ENCODE peak calls at places on chromosomes 7 and 10, in ten cellular contexts. Z is astrocyte of the spinal cord, S is cardiac fibroblast, V is IMR-90, E is keratinocyte, M is left lung, F is lower lobe of right lung, R is left ventricle myocardium inferior, C is cardiac muscle cell, N is foreskin fibroblast. T is an unnamed sample.

GRCh38 chr7:137717811-137718271 is 128.9 kb downstream of the DGKI start:
- DNase-seq in E (no peak), M (no peak), V (peak), S (peak), F (no peak), N (no peak), R (no peak), Z (peak), C (no peak), T (no peak)

GRCh38 chr10:78567680-78568453 is 500.9 kb upstream of the ZMIZ1 start:
- DNase-seq in Z (no peak), S (no peak), E (no peak), C (no peak), F (peak), V (no peak), R (no peak), N (no peak), M (no peak), T (no peak)

GRCh38 chr7:108448777-108449576 is 7.3 kb downstream of the NRCAM start:
- DNase-seq in V (no peak), S (no peak), R (no peak), E (no peak), M (no peak), N (no peak), C (no peak), Z (no peak), F (no peak), T (no peak)

GRCh38 chr10:118723467-118723866 is 31.3 kb downstream of the CACUL1 start:
- DNase-seq in Z (peak), M (no peak), C (no peak), R (no peak), S (peak), F (no peak), N (peak), V (peak), E (no peak), T (no peak)

GRCh38 chr7:73521636-73522080 is 435 bp downstream of the BAZ1B start:
- DNase-seq in E (no peak), S (no peak), F (no peak), M (no peak), C (peak), N (no peak), R (peak), Z (peak), V (peak), T (no peak)

GRCh38 chr10:106044511-106044910 is 1120.0 kb downstream of the SORCS1 start:
- DNase-seq in R (no peak), V (no peak), E (no peak), S (no peak), M (no peak), N (no peak), F (no peak), Z (no peak), C (no peak), T (no peak)

GRCh38 chr7:43071604-43072003 is 40.8 kb upstream of the HECW1 start:
- DNase-seq in C (peak), M (no peak), V (peak), R (no peak), Z (no peak), S (peak), F (no peak), N (no peak), E (no peak), T (peak)

GRCh38 chr10:30029164-30029889 is 30.1 kb downstream of the JCAD start:
- DNase-seq in C (no peak), Z (no peak), E (no peak), S (no peak), V (no peak), N (no peak), F (no peak), R (no peak), M (no peak), T (no peak)

GRCh38 chr10:3886666-3887251 is 101.8 kb upstream of the KLF6 start:
- DNase-seq in N (peak), M (no peak), S (peak), F (no peak), C (no peak), E (no peak), Z (peak), V (peak), R (no peak), T (peak)

GRCh38 chr7:106009511-106010226 is 46.6 kb downstream of the CDHR3 start:
- DNase-seq in R (peak), C (peak), E (peak), N (peak), Z (peak), F (peak), S (peak), M (peak), V (peak), T (peak)

GRCh38 chr7:80070391-80070790 is 64.2 kb upstream of the GNAI1 start:
- DNase-seq in C (no peak), R (no peak), M (no peak), F (no peak), S (peak), Z (no peak), V (peak), E (no peak), N (peak), T (no peak)

GRCh38 chr10:34821587-34822585 is 6.8 kb upstream of the PARD3 start:
- DNase-seq in N (no peak), C (no peak), E (no peak), F (no peak), R (no peak), S (no peak), V (peak), Z (no peak), M (no peak), T (no peak)

GRCh38 chr10:45197816-45198595 is 117.4 kb downstream of the OR13A1 start:
- DNase-seq in R (no peak), M (no peak), V (no peak), E (no peak), S (no peak), N (no peak), Z (no peak), F (no peak), C (no peak), T (no peak)

GRCh38 chr10:114413398-114413797 is 9.1 kb upstream of the AFAP1L2 start:
- DNase-seq in N (no peak), M (peak), E (no peak), C (no peak), S (peak), V (no peak), Z (no peak), F (peak), R (peak), T (no peak)

GRCh38 chr7:104972510-104972909 is 41.5 kb upstream of the KMT2E start:
- DNase-seq in N (peak), R (no peak), S (peak), E (no peak), V (peak), M (no peak), C (no peak), F (no peak), Z (peak), T (no peak)

GRCh38 chr7:81447351-81447952 is 322.4 kb downstream of the HGF start:
- DNase-seq in N (peak), E (peak), Z (peak), V (peak), M (no peak), S (peak), R (no peak), C (peak), F (no peak), T (peak)

GRCh38 chr7:132578826-132579225 is 2.6 kb upstream of the PLXNA4 start:
- DNase-seq in N (no peak), C (no peak), M (no peak), F (no peak), V (no peak), R (no peak), Z (no peak), E (no peak), S (no peak), T (no peak)

GRCh38 chr10:46558411-46559185 is 2.1 kb upstream of the GPRIN2 start:
- DNase-seq in R (no peak), S (no peak), C (no peak), V (no peak), Z (no peak), M (peak), E (no peak), F (peak), N (no peak), T (no peak)

GRCh38 chr10:78952686-78953085 is 116.1 kb upstream of the ZMIZ1 start:
- DNase-seq in S (peak), E (no peak), C (no peak), Z (peak), N (peak), V (no peak), F (no peak), M (peak), R (peak), T (no peak)

GRCh38 chr7:139821349-139822115 is 7.5 kb upstream of the TBXAS1 start:
- DNase-seq in V (no peak), C (no peak), F (no peak), S (no peak), Z (no peak), R (no peak), N (no peak), E (no peak), M (no peak), T (no peak)

GRCh38 chr7:155297517-155298287 is at the start of gene INSIG1:
- DNase-seq in N (peak), E (no peak), F (peak), Z (peak), M (peak), V (peak), C (peak), S (peak), R (peak), T (peak)

GRCh38 chr10:85045046-85045445 is 716.7 kb downstream of the CCSER2 start:
- DNase-seq in M (no peak), S (no peak), Z (no peak), E (no peak), V (no peak), R (no peak), N (no peak), C (peak), F (no peak), T (no peak)

GRCh38 chr7:20228654-20229053 is 11.5 kb upstream of the MACC1 start:
- DNase-seq in M (no peak), R (no peak), C (no peak), E (no peak), F (no peak), N (peak), V (no peak), S (no peak), Z (no peak), T (no peak)

GRCh38 chr10:127090135-127090534 is 106.3 kb downstream of the INSYN2A start:
- DNase-seq in V (no peak), N (no peak), S (no peak), C (no peak), F (no peak), M (no peak), Z (no peak), R (no peak), E (no peak), T (no peak)

GRCh38 chr10:44803820-44804219 is 107.3 kb upstream of the TMEM72 start:
- DNase-seq in F (no peak), S (no peak), N (no peak), V (no peak), E (no peak), Z (no peak), R (no peak), C (no peak), M (no peak), T (no peak)

GRCh38 chr7:32147909-32148308 is 77.7 kb upstream of the PDE1C start:
- DNase-seq in F (no peak), E (no peak), Z (peak), C (no peak), M (no peak), V (peak), R (no peak), N (no peak), S (no peak), T (no peak)

GRCh38 chr7:101854084-101854865 is 36.8 kb downstream of the CUX1 start:
- DNase-seq in N (no peak), R (no peak), F (no peak), E (no peak), S (no peak), M (no peak), Z (no peak), C (no peak), V (no peak), T (no peak)

GRCh38 chr10:43055991-43056567 is 20.8 kb upstream of the RET start:
- DNase-seq in R (peak), M (peak), S (no peak), F (peak), V (no peak), Z (no peak), C (no peak), N (no peak), E (no peak), T (no peak)

GRCh38 chr7:116142374-116142773 is 68.0 kb upstream of the TES start:
- DNase-seq in Z (no peak), F (no peak), R (no peak), C (no peak), M (no peak), N (no peak), V (no peak), S (no peak), E (no peak), T (no peak)
- H3K4me3 ChIP-seq in Z (no peak), F (no peak), R (no peak), C (no peak), M (no peak), N (no peak), V (no peak), S (no peak), E (no peak), T (no peak)

DNA sequence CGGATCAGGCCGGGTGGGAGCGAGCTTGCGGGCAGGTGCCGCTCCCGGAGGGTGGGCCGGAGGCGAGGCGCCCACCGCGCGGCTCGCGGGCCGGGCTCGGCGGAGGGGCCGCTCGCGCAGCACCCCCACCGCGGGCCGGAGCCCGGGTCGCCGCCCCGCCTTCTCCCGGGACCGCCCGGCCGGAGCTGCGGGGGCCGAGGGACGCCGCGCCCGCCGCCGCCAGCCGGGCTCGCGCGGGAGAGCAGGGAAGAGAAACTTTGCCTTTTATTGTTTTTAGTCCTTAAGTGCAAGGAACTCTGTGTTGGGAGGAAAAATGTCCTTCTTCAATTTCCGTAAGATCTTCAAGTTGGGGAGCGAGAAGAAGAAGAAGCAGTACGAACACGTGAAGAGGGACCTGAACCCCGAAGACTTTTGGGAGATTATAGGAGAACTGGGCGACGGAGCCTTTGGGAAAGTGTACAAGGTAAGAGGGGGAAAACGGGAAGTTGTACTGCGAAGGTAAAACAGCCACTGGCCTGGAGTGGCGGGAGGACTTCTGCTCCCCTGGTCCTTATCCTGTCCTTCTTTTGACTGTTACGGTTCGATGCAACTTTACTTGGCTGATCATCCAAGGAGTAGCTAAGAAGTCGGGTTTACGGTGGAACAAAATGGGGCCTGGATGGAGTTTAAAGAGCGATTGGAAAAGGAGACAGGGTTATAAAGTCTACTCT is 648 bp downstream of the SLK start:
- DNase-seq in F (no peak), E (no peak), N (peak), M (no peak), Z (peak), R (no peak), V (no peak), S (peak), C (peak), T (peak)
- TF ChIP-seq CTCF in F (no peak), E (no peak), N (no peak), M (no peak), Z (no peak), R (peak), V (no peak), S (no peak), C (no peak), T (no peak)

DNA sequence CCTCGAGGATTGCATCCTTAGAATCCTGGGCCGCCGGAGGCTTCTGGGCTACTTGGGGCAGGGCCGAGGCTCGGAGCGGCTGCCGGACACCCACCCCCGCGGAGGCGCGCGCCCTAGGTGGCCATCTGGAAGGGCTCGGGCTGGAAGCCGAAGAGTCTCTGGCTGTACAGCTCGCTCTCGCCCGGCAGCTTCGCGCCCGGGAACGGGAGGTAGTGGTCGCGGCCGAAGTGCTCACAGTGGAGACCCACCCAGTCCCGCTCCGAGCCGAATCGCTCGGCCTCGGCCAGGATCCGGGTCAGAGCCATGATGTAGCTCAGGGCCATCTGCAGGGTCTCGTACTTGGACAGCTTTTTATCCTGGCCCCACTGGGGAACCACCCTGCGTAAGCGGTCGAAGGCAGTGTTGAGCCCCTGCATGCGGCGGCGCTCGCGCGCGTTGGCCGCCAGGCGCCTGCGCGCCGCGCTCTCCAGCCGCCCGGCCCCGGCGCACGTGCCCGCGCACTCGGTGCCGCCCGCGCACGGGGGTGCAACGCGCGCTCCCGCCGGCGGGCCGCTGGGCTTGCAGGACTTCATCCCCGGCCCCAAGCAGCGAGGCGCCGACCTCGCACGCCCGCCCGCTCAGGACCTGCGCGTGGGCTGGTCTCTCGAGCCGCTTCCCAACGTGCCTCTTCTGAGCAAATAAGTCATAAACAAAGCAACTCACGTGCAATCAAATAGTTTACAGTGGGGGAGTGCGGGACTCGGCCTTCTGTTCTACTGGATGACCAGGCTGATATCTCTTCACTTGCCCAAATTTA is 609 bp downstream of the ATOH7 start:
- DNase-seq in R (peak), Z (peak), E (no peak), C (peak), M (peak), S (peak), N (peak), F (peak), V (peak), T (peak)
- H3K4me3 ChIP-seq in R (peak), Z (peak), E (peak), C (peak), M (peak), S (peak), N (peak), F (peak), V (peak), T (peak)

GRCh38 chr7:38753347-38753746 is 122.2 kb upstream of the AMPH start:
- DNase-seq in C (no peak), F (no peak), E (no peak), N (no peak), S (no peak), R (peak), V (no peak), M (no peak), Z (no peak), T (no peak)

GRCh38 chr7:38744746-38745145 is 113.6 kb upstream of the AMPH start:
- DNase-seq in M (no peak), Z (peak), V (peak), F (no peak), N (peak), C (no peak), S (peak), R (no peak), E (peak), T (no peak)

GRCh38 chr7:38751416-38751815 is 120.2 kb upstream of the AMPH start:
- DNase-seq in R (no peak), Z (no peak), F (no peak), S (no peak), M (no peak), E (no peak), V (peak), N (no peak), C (no peak), T (no peak)

GRCh38 chr7:38746438-38746837 is 115.3 kb upstream of the AMPH start:
- DNase-seq in E (no peak), F (no peak), M (no peak), N (no peak), S (no peak), C (no peak), R (no peak), V (no peak), Z (no peak), T (no peak)

DNA sequence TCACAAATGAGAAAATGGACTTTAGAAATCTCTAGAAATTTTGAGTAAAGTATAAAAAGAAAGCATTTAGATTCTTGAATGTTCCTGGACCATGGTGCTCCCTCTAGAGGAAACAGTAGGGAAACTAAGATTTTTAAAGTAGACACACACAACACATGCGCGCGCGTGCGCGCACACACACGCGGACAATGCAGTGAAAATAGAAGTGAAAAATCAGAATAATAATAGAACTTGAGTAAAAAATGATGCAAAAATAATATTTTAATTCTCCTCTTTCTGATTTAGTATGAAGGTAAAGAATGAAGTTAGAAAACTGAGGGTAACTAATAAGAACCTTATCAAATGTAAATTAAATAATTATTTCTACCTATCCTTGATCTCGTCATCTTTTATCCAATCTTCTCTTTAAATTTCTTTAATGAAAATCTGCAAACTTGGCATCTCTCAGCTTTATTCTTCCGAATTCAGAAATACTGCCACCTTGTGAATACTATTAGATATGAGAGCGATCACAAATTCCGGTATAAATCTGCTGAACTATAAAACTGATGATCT is 117.0 kb upstream of the AMPH start:
- DNase-seq in R (no peak), F (no peak), V (peak), E (no peak), C (peak), N (peak), S (peak), M (no peak), Z (peak), T (no peak)
- TF ChIP-seq CTCF in R (peak), F (no peak), V (peak), E (peak), C (peak), N (peak), S (peak), M (no peak), Z (peak), T (peak)

GRCh38 chr10:93917814-93918213 is 24.0 kb downstream of the SLC35G1 start:
- DNase-seq in F (no peak), S (no peak), C (no peak), Z (no peak), R (no peak), V (no peak), E (no peak), N (no peak), M (no peak), T (no peak)

GRCh38 chr10:93916257-93917063 is 22.7 kb downstream of the SLC35G1 start:
- DNase-seq in N (peak), M (no peak), V (peak), S (peak), E (no peak), Z (peak), C (peak), R (no peak), F (no peak), T (no peak)

GRCh38 chr10:93913706-93914105 is 19.9 kb downstream of the SLC35G1 start:
- DNase-seq in Z (no peak), S (no peak), E (no peak), V (no peak), R (no peak), F (no peak), N (no peak), C (no peak), M (no peak), T (no peak)

GRCh38 chr10:93915603-93916002 is 21.8 kb downstream of the SLC35G1 start:
- DNase-seq in F (no peak), R (no peak), S (no peak), C (no peak), V (no peak), N (no peak), E (no peak), M (no peak), Z (no peak), T (no peak)

GRCh38 chr10:93917064-93917391 is 23.2 kb downstream of the SLC35G1 start:
- DNase-seq in C (no peak), F (no peak), Z (no peak), N (no peak), M (no peak), S (no peak), E (no peak), R (no peak), V (no peak), T (no peak)
- H3K4me3 ChIP-seq in C (no peak), F (peak), Z (no peak), N (no peak), M (no peak), S (no peak), E (no peak), R (peak), V (no peak), T (no peak)

T was measured in GM12865.